ENCODE peak calls at places on chromosomes 12 and 14, in six cellular contexts. M is heart left ventricle, L is gastrocnemius medialis, U is IMR-90, K is thyroid gland, J is body of pancreas. N is an unnamed sample.

GRCh38 chr12:116336542-116337065 is 59.1 kb upstream of the MED13L start:
- DNase-seq in M (no peak), K (no peak), L (no peak), U (peak; percentile 77), J (no peak), N (no peak)

GRCh38 chr12:4240161-4240783 is 33.3 kb upstream of the CCND2 start:
- DNase-seq in K (no peak), J (no peak), U (no peak), L (no peak), M (no peak), N (no peak)

GRCh38 chr14:96095581-96096476 is 56.7 kb downstream of the C14orf132 start:
- DNase-seq in M (no peak), J (no peak), L (no peak), U (peak; percentile 92), K (no peak), N (peak; percentile 81)

GRCh38 chr14:96246535-96246839 is 9.5 kb upstream of the BDKRB1 start:
- DNase-seq in J (no peak), M (no peak), L (no peak), U (peak; percentile 99), K (no peak), N (no peak)

GRCh38 chr14:105398044-105398725 is at the start of gene TEX22:
- DNase-seq in K (peak; percentile 88), L (peak; percentile 78), U (peak; percentile 64), M (peak; percentile 96), J (peak; percentile 88), N (peak; percentile 94)

GRCh38 chr12:76277480-76277879 is 70.7 kb downstream of the BBS10 start:
- DNase-seq in L (no peak), U (peak; percentile 87), M (no peak), K (no peak), J (no peak), N (no peak)

GRCh38 chr14:61346793-61347192 is 25.4 kb downstream of the PRKCH start:
- DNase-seq in L (no peak), K (no peak), M (no peak), U (no peak), J (no peak), N (no peak)

GRCh38 chr12:62737201-62737600 is 197.7 kb downstream of the PPM1H start:
- DNase-seq in K (no peak), U (no peak), L (no peak), M (no peak), J (no peak), N (no peak)

GRCh38 chr12:66111605-66112004 is 18.9 kb downstream of the LLPH start:
- DNase-seq in U (no peak), L (no peak), M (no peak), K (no peak), J (no peak), N (no peak)

GRCh38 chr12:2243275-2243674 is 190.5 kb downstream of the CACNA1C start:
- DNase-seq in J (no peak), M (no peak), U (peak; percentile 32), L (no peak), K (no peak), N (no peak)

GRCh38 chr12:45329702-45330101 is 113.8 kb downstream of the ANO6 start:
- DNase-seq in L (no peak), M (no peak), J (no peak), U (no peak), K (no peak), N (no peak)

GRCh38 chr12:48388430-48388829 is 37.7 kb upstream of the ZNF641 start:
- DNase-seq in J (no peak), K (no peak), M (no peak), U (peak; percentile 6), L (no peak), N (no peak)

GRCh38 chr14:76091036-76091435 is 60.7 kb upstream of the GPATCH2L start:
- DNase-seq in J (peak; percentile 12), U (no peak), K (peak; percentile 9), M (peak; percentile 72), L (peak; percentile 83), N (peak; percentile 91)

GRCh38 chr12:115468087-115468510 is 784.1 kb upstream of the TBX3 start:
- DNase-seq in U (peak; percentile 47), J (peak; percentile 12), M (no peak), L (no peak), K (peak; percentile 14), N (no peak)

GRCh38 chr14:22882529-22883190 is 362 bp upstream of the REM2 start:
- DNase-seq in M (no peak), U (peak; percentile 46), L (no peak), J (peak; percentile 59), K (peak; percentile 41), N (no peak)

GRCh38 chr12:77842430-77842829 is 11.7 kb downstream of the NAV3 start:
- DNase-seq in J (no peak), K (no peak), L (no peak), M (no peak), U (no peak), N (no peak)

GRCh38 chr12:153080-153746 is 60.7 kb downstream of the SLC6A12 start:
- DNase-seq in U (peak; percentile 54), J (peak; percentile 31), K (peak; percentile 57), M (no peak), L (no peak), N (no peak)

GRCh38 chr12:54420766-54421144 is 1.7 kb upstream of the ITGA5 start:
- DNase-seq in M (peak; percentile 65), L (peak; percentile 56), K (no peak), J (no peak), U (no peak), N (no peak)

GRCh38 chr12:47698631-47699030 is 7.2 kb downstream of the RPAP3 start:
- DNase-seq in K (no peak), U (no peak), J (no peak), M (no peak), L (no peak), N (no peak)

GRCh38 chr12:110284597-110284996 is 3.5 kb downstream of the ATP2A2 start:
- DNase-seq in M (no peak), U (no peak), K (no peak), J (no peak), L (no peak), N (no peak)

GRCh38 chr14:53881161-53881846 is 75.3 kb downstream of the BMP4 start:
- DNase-seq in J (no peak), M (no peak), K (no peak), U (peak; percentile 56), L (no peak), N (no peak)

GRCh38 chr12:122437656-122438121 is 15.2 kb upstream of the CLIP1 start:
- DNase-seq in J (peak; percentile 29), M (peak; percentile 62), K (no peak), L (peak; percentile 72), U (peak; percentile 84), N (peak; percentile 82)

GRCh38 chr12:39368096-39368495 is 74.8 kb downstream of the KIF21A start:
- DNase-seq in K (no peak), J (no peak), M (no peak), L (no peak), U (no peak), N (no peak)

GRCh38 chr14:33790996-33791395 is 159.9 kb downstream of the EGLN3 start:
- DNase-seq in M (no peak), L (no peak), U (no peak), J (no peak), K (no peak), N (no peak)

GRCh38 chr12:52298677-52299076 is 7.3 kb upstream of the KRT81 start:
- DNase-seq in U (no peak), J (no peak), L (no peak), K (no peak), M (no peak), N (no peak)

GRCh38 chr14:57274551-57274950 is 5.8 kb downstream of the AP5M1 start:
- DNase-seq in K (no peak), M (no peak), J (no peak), L (no peak), U (peak; percentile 22), N (no peak)

GRCh38 chr12:62692884-62693283 is 226.3 kb downstream of the MON2 start:
- DNase-seq in J (no peak), L (no peak), U (peak; percentile 88), M (no peak), K (no peak), N (no peak)

GRCh38 chr12:53484686-53485567 is 14.3 kb downstream of the MAP3K12 start:
- DNase-seq in J (no peak), K (no peak), L (no peak), U (no peak), M (no peak), N (no peak)

GRCh38 chr14:76688373-76688671 is 72.9 kb upstream of the VASH1 start:
- DNase-seq in J (no peak), U (no peak), K (no peak), M (no peak), L (no peak), N (no peak)

GRCh38 chr12:25670076-25671055 is 117.3 kb upstream of the LMNTD1 start:
- DNase-seq in M (no peak), K (peak; percentile 64), L (no peak), U (peak; percentile 32), J (no peak), N (no peak)

GRCh38 chr12:105319691-105320209 is 10.7 kb upstream of the C12orf75 start:
- DNase-seq in U (no peak), J (no peak), M (no peak), L (no peak), K (no peak), N (no peak)

GRCh38 chr14:69087061-69087461 is 65.9 kb downstream of the DCAF5 start:
- DNase-seq in K (peak; percentile 47), J (no peak), M (no peak), L (no peak), U (peak; percentile 28), N (no peak)
- TF ChIP-seq POLR2A in K (peak; percentile 66), J (no peak), M (no peak), L (no peak), U (no peak), N (no peak)

GRCh38 chr14:103501041-103501870 is 21.4 kb downstream of the CKB start:
- DNase-seq in J (peak; percentile 9), L (no peak), U (no peak), K (no peak), M (peak; percentile 19), N (peak; percentile 29)
- TF ChIP-seq CTCF in J (no peak), L (no peak), U (no peak), K (no peak), M (no peak), N (no peak)

GRCh38 chr12:111439657-111440151 is 34.0 kb downstream of the SH2B3 start:
- DNase-seq in L (no peak), M (no peak), U (no peak), K (no peak), J (no peak), N (no peak)

GRCh38 chr12:111438501-111438900 is 32.8 kb downstream of the SH2B3 start:
- DNase-seq in J (no peak), M (no peak), L (no peak), K (peak; percentile 66), U (peak; percentile 51), N (no peak)

GRCh38 chr12:111440631-111441030 is 34.9 kb downstream of the SH2B3 start:
- DNase-seq in J (no peak), K (no peak), M (no peak), L (no peak), U (no peak), N (no peak)

GRCh38 chr12:111441107-111441928 is 35.6 kb downstream of the SH2B3 start:
- DNase-seq in L (no peak), M (no peak), K (no peak), J (no peak), U (no peak), N (peak; percentile 24)

GRCh38 chr12:111440152-111440551 is 34.4 kb downstream of the SH2B3 start:
- DNase-seq in M (no peak), U (no peak), K (peak; percentile 77), L (no peak), J (no peak), N (peak; percentile 55)
- H3K36me3 ChIP-seq in M (no peaks in the 10 kb centered on the region), U (peaks cover 27% of the 10 kb centered on the region), K (no peaks in the 10 kb centered on the region), L (no peaks in the 10 kb centered on the region), J (no peaks in the 10 kb centered on the region), N (peaks cover 10% of the 10 kb centered on the region)

GRCh38 chr12:6340745-6341438 is 984 bp downstream of the TNFRSF1A start:
- DNase-seq in K (peak; percentile 52), U (no peak), J (no peak), M (no peak), L (no peak), N (no peak)
- TF ChIP-seq POLR2A in K (no peak), U (peak; percentile 46), J (peak; percentile 28), M (no peak), L (no peak), N (no peak)